ENCODE peak calls at places on chromosome 7, in five cellular contexts. One of them, this sample, is unnamed.

GRCh38 chr7:40211291-40212003 is 76.6 kb downstream of the SUGCT start:
- DNase-seq in HEK293T: no peak
- DNase-seq in H1: no peak
- DNase-seq in GM12878: no peak
- DNase-seq in HepG2: no peak
- DNase-seq in this sample: no peak

GRCh38 chr7:123754295-123754871 is 5.6 kb upstream of the WASL start:
- DNase-seq in HEK293T: no peak
- DNase-seq in H1: no peak
- DNase-seq in GM12878: no peak
- DNase-seq in HepG2: no peak
- DNase-seq in this sample: no peak

GRCh38 chr7:122339145-122339904 is 34.8 kb upstream of the FEZF1 start:
- DNase-seq in HEK293T: no peak
- DNase-seq in H1: no peak
- DNase-seq in GM12878: no peak
- DNase-seq in HepG2: no peak
- DNase-seq in this sample: no peak

GRCh38 chr7:157651366-157652160 is 314.8 kb downstream of the DNAJB6 start:
- DNase-seq in HEK293T: no peak
- DNase-seq in H1: no peak
- DNase-seq in GM12878: no peak
- DNase-seq in HepG2: no peak
- DNase-seq in this sample: no peak

GRCh38 chr7:33716581-33717477 is 188.5 kb upstream of the BMPER start:
- DNase-seq in HEK293T: peak; percentile 32
- DNase-seq in H1: no peak
- DNase-seq in GM12878: no peak
- DNase-seq in HepG2: peak; percentile 33
- DNase-seq in this sample: peak; percentile 52

GRCh38 chr7:98234429-98235147 is 17.4 kb downstream of the TECPR1 start:
- DNase-seq in HEK293T: no peak
- DNase-seq in H1: no peak
- DNase-seq in GM12878: no peak
- DNase-seq in HepG2: no peak
- DNase-seq in this sample: no peak

GRCh38 chr7:132295198-132295597 is 281.1 kb downstream of the PLXNA4 start:
- DNase-seq in HEK293T: no peak
- DNase-seq in H1: no peak
- DNase-seq in GM12878: no peak
- DNase-seq in HepG2: no peak
- DNase-seq in this sample: no peak

GRCh38 chr7:45881759-45882464 is 6.4 kb upstream of the IGFBP1 start:
- DNase-seq in HEK293T: no peak
- DNase-seq in H1: no peak
- DNase-seq in GM12878: no peak
- DNase-seq in HepG2: peak; percentile 98
- DNase-seq in this sample: no peak

GRCh38 chr7:30047124-30047523 is 18.9 kb downstream of the PLEKHA8 start:
- DNase-seq in HEK293T: no peak
- DNase-seq in H1: no peak
- DNase-seq in GM12878: no peak
- DNase-seq in HepG2: no peak
- DNase-seq in this sample: no peak

GRCh38 chr7:6640246-6640721 is 3.2 kb downstream of the ZNF316 start:
- DNase-seq in HEK293T: no peak
- DNase-seq in H1: peak; percentile 51
- DNase-seq in GM12878: no peak
- DNase-seq in HepG2: no peak
- DNase-seq in this sample: no peak

GRCh38 chr7:21461282-21461681 is 33.4 kb downstream of the SP4 start:
- DNase-seq in HEK293T: no peak
- DNase-seq in H1: no peak
- DNase-seq in GM12878: no peak
- DNase-seq in HepG2: no peak
- DNase-seq in this sample: no peak

GRCh38 chr7:83548250-83548649 is 100.7 kb downstream of the SEMA3E start:
- DNase-seq in HEK293T: no peak
- DNase-seq in H1: no peak
- DNase-seq in GM12878: no peak
- DNase-seq in HepG2: no peak
- DNase-seq in this sample: no peak

GRCh38 chr7:20998309-20998708 is 211.6 kb upstream of the SP8 start:
- DNase-seq in HEK293T: no peak
- DNase-seq in H1: no peak
- DNase-seq in GM12878: no peak
- DNase-seq in HepG2: peak; percentile 52
- DNase-seq in this sample: peak; percentile 36

GRCh38 chr7:101165075-101165957 is at the start of gene VGF:
- DNase-seq in HEK293T: peak; percentile 91
- DNase-seq in H1: peak; percentile 93
- DNase-seq in GM12878: no peak
- DNase-seq in HepG2: peak; percentile 85
- DNase-seq in this sample: peak; percentile 90

GRCh38 chr7:2734761-2735571 is 47.0 kb downstream of the AMZ1 start:
- DNase-seq in HEK293T: no peak
- DNase-seq in H1: no peak
- DNase-seq in GM12878: no peak
- DNase-seq in HepG2: no peak
- DNase-seq in this sample: no peak
- TF ChIP-seq SUZ12 in HEK293T: no peak
- TF ChIP-seq SUZ12 in H1: no peak
- TF ChIP-seq SUZ12 in GM12878: no peak
- TF ChIP-seq SUZ12 in HepG2: no peak
- TF ChIP-seq SUZ12 in this sample: no peak

GRCh38 chr7:142873871-142874270 is 11.7 kb downstream of the TRPV6 start:
- DNase-seq in HEK293T: no peak
- DNase-seq in H1: no peak
- DNase-seq in GM12878: no peak
- DNase-seq in HepG2: no peak
- DNase-seq in this sample: no peak

GRCh38 chr7:142872106-142872675 is 13.4 kb downstream of the TRPV6 start:
- DNase-seq in HEK293T: no peak
- DNase-seq in H1: no peak
- DNase-seq in GM12878: no peak
- DNase-seq in HepG2: no peak
- DNase-seq in this sample: no peak

GRCh38 chr7:142874837-142875236 is 10.7 kb downstream of the TRPV6 start:
- DNase-seq in HEK293T: no peak
- DNase-seq in H1: no peak
- DNase-seq in GM12878: no peak
- DNase-seq in HepG2: no peak
- DNase-seq in this sample: no peak

GRCh38 chr7:142874409-142874808 is 11.1 kb downstream of the TRPV6 start:
- DNase-seq in HEK293T: no peak
- DNase-seq in H1: no peak
- DNase-seq in GM12878: no peak
- DNase-seq in HepG2: no peak
- DNase-seq in this sample: no peak

DNA sequence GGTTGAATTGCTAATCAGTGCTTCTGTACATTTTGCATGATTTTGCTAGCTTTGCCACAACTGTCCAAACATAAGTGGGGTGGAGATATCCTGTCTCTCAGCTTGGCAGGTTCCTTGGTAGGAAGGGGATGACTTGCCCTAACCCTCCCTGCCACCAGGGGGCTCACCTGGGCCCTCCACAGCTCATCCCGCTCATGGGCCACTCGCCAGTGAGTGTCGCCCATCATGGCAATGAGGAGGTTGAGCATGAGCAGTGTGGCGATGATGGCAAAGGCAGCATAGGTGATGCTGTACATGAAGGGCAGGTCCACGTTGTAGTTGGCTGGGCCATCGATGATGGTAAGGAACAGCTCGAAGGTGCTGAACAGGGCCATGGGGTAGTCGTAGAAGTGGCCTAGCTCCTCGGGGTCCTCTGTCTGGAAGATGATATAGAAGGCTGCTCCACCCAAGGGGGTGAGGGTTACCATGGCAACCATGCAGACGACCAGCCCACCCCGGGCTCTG is 12.2 kb downstream of the TRPV6 start:
- DNase-seq in HEK293T: peak; percentile 73
- DNase-seq in H1: no peak
- DNase-seq in GM12878: no peak
- DNase-seq in HepG2: no peak
- DNase-seq in this sample: peak; percentile 32
- TF ChIP-seq SUZ12 in HEK293T: no peak
- TF ChIP-seq SUZ12 in H1: no peak
- TF ChIP-seq SUZ12 in GM12878: no peak
- TF ChIP-seq SUZ12 in HepG2: no peak
- TF ChIP-seq SUZ12 in this sample: no peak

GRCh38 chr7:130490888-130491771 is 755 bp upstream of the MEST start:
- DNase-seq in HEK293T: no peak
- DNase-seq in H1: no peak
- DNase-seq in GM12878: no peak
- DNase-seq in HepG2: no peak
- DNase-seq in this sample: no peak

GRCh38 chr7:130490287-130490686 is 1.6 kb upstream of the MEST start:
- DNase-seq in HEK293T: no peak
- DNase-seq in H1: no peak
- DNase-seq in GM12878: no peak
- DNase-seq in HepG2: no peak
- DNase-seq in this sample: no peak

GRCh38 chr7:130492519-130493274 is 812 bp downstream of the MEST start:
- DNase-seq in HEK293T: no peak
- DNase-seq in H1: no peak
- DNase-seq in GM12878: no peak
- DNase-seq in HepG2: no peak
- DNase-seq in this sample: no peak

GRCh38 chr7:130493275-130493868 is 1.5 kb downstream of the MEST start:
- DNase-seq in HEK293T: no peak
- DNase-seq in H1: no peak
- DNase-seq in GM12878: no peak
- DNase-seq in HepG2: no peak
- DNase-seq in this sample: no peak

DNA sequence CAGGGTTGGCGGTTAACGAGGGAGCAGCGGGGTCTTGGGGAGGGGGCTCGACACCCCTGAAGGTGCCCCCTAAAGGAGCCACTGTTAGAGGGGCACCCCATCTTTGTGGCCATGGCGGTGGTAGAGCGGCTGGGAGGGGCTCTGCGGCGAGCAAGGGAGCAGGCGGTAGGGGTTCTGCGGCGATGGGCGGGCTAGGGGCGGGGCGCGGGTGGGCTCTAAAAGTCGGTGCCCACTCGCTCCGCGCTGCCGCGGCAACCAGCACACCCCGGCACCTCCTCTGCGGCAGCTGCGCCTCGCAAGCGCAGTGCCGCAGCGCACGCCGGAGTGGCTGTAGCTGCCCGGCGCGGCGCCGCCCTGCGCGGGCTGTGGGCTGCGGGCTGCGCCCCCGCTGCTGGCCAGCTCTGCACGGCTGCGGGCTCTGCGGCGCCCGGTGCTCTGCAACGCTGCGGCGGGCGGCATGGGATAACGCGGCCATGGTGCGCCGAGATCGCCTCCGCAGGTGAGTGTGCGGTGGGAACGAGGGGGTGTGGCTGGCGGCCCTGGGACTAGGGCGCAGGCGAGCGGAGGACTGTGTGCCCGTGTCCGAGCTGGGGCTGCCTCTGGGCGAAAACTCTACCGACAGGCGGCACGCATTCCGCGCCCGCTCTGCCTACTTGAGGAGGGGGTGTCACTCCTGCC is at the start of gene MEST:
- DNase-seq in HEK293T: no peak
- DNase-seq in H1: no peak
- DNase-seq in GM12878: no peak
- DNase-seq in HepG2: no peak
- DNase-seq in this sample: no peak
- TF ChIP-seq SUZ12 in HEK293T: no peak
- TF ChIP-seq SUZ12 in H1: no peak
- TF ChIP-seq SUZ12 in GM12878: no peak
- TF ChIP-seq SUZ12 in HepG2: no peak
- TF ChIP-seq SUZ12 in this sample: no peak

DNA sequence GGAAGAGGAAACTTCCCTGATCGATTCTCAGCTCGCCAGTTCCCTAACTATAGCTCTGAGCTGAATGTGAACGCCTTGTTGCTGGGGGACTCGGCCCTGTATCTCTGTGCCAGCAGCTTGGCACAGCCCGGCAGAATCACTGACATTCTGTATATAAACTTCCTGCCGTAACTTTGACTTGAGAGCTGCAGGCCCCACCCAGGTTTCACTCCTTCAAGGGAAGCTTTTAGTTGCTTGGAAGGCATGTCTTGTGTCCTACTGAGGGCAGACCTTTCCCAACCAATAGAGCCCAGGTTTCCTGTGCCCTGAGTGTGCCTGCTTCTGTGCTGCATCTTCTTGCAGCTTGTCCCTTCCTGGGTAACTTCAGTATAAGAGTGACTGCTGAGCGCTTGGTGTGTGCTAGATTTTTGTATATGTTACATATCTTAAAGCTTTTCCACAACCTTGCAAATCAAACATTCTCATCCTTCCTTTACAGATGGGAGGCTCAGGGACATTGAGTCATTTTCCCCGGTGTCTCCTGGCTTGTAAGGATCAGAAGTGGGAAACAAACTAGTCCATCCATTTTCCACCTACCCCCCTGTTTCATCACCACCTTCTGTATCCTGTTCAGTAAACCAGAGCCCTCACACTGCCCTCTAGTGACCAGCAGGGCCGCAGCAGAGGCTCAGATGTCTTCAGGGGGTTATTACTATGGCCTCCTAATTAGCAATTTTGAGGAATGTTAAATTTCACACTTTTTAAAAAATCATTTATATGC is 225.2 kb upstream of the PRSS58 start:
- DNase-seq in HEK293T: peak; percentile 62
- DNase-seq in H1: no peak
- DNase-seq in GM12878: no peak
- DNase-seq in HepG2: peak; percentile 7
- DNase-seq in this sample: peak; percentile 35
- TF ChIP-seq SUZ12 in HEK293T: no peak
- TF ChIP-seq SUZ12 in H1: no peak
- TF ChIP-seq SUZ12 in GM12878: no peak
- TF ChIP-seq SUZ12 in HepG2: no peak
- TF ChIP-seq SUZ12 in this sample: no peak

GRCh38 chr7:117830422-117830954 is 42.8 kb downstream of the CTTNBP2 start:
- DNase-seq in HEK293T: no peak
- DNase-seq in H1: no peak
- DNase-seq in GM12878: no peak
- DNase-seq in HepG2: no peak
- DNase-seq in this sample: no peak

GRCh38 chr7:117829450-117829849 is 43.8 kb downstream of the CTTNBP2 start:
- DNase-seq in HEK293T: no peak
- DNase-seq in H1: no peak
- DNase-seq in GM12878: no peak
- DNase-seq in HepG2: no peak
- DNase-seq in this sample: no peak

GRCh38 chr7:117828831-117829230 is 44.4 kb downstream of the CTTNBP2 start:
- DNase-seq in HEK293T: no peak
- DNase-seq in H1: no peak
- DNase-seq in GM12878: no peak
- DNase-seq in HepG2: no peak
- DNase-seq in this sample: no peak

GRCh38 chr7:117825132-117825531 is 48.1 kb downstream of the CTTNBP2 start:
- DNase-seq in HEK293T: no peak
- DNase-seq in H1: no peak
- DNase-seq in GM12878: no peak
- DNase-seq in HepG2: no peak
- DNase-seq in this sample: no peak

GRCh38 chr7:117827861-117828260 is 45.4 kb downstream of the CTTNBP2 start:
- DNase-seq in HEK293T: no peak
- DNase-seq in H1: no peak
- DNase-seq in GM12878: no peak
- DNase-seq in HepG2: no peak
- DNase-seq in this sample: no peak
- TF ChIP-seq SUZ12 in HEK293T: no peak
- TF ChIP-seq SUZ12 in H1: no peak
- TF ChIP-seq SUZ12 in GM12878: no peak
- TF ChIP-seq SUZ12 in HepG2: no peak
- TF ChIP-seq SUZ12 in this sample: no peak

This sample was measured in NT2/D1.